ENCODE peak calls at places on chromosomes 2 and 18, in eight cellular contexts. One of them, this sample, is unnamed.

GRCh38 chr2:11767779-11768178 is 21.3 kb downstream of the LPIN1 start:
- DNase-seq in cardiac muscle cell: no peak
- DNase-seq in SK-N-SH: no peak
- DNase-seq in brain microvascular endothelial cell: no peak
- DNase-seq in astrocyte of the spinal cord: no peak
- DNase-seq in ovary: no peak
- DNase-seq in Peyer's patch: no peak
- DNase-seq in GM06990: no peak
- DNase-seq in this sample: no peak

GRCh38 chr2:46674451-46674850 is 195.1 kb downstream of the TMEM247 start:
- DNase-seq in astrocyte of the spinal cord: no peak
- DNase-seq in GM06990: no peak
- DNase-seq in SK-N-SH: no peak
- DNase-seq in cardiac muscle cell: no peak
- DNase-seq in brain microvascular endothelial cell: no peak
- DNase-seq in ovary: no peak
- DNase-seq in Peyer's patch: no peak
- DNase-seq in this sample: no peak

GRCh38 chr2:84741182-84741822 is 139.6 kb downstream of the TRABD2A start:
- DNase-seq in SK-N-SH: peak
- DNase-seq in Peyer's patch: no peak
- DNase-seq in GM06990: peak
- DNase-seq in brain microvascular endothelial cell: peak
- DNase-seq in astrocyte of the spinal cord: peak
- DNase-seq in cardiac muscle cell: peak
- DNase-seq in ovary: no peak
- DNase-seq in this sample: no peak

GRCh38 chr2:72916743-72917137 is 579 bp upstream of the EMX1 start:
- DNase-seq in Peyer's patch: no peak
- DNase-seq in cardiac muscle cell: no peak
- DNase-seq in astrocyte of the spinal cord: no peak
- DNase-seq in ovary: no peak
- DNase-seq in SK-N-SH: peak
- DNase-seq in brain microvascular endothelial cell: no peak
- DNase-seq in GM06990: no peak
- DNase-seq in this sample: no peak

GRCh38 chr2:126244937-126245336 is 411.0 kb upstream of the GYPC start:
- DNase-seq in brain microvascular endothelial cell: peak
- DNase-seq in astrocyte of the spinal cord: no peak
- DNase-seq in ovary: no peak
- DNase-seq in GM06990: no peak
- DNase-seq in SK-N-SH: peak
- DNase-seq in Peyer's patch: peak
- DNase-seq in cardiac muscle cell: peak
- DNase-seq in this sample: peak

GRCh38 chr2:129252781-129253460 is 726.5 kb upstream of the RAB6C start:
- DNase-seq in astrocyte of the spinal cord: no peak
- DNase-seq in ovary: no peak
- DNase-seq in brain microvascular endothelial cell: no peak
- DNase-seq in Peyer's patch: no peak
- DNase-seq in SK-N-SH: peak
- DNase-seq in cardiac muscle cell: no peak
- DNase-seq in GM06990: no peak
- DNase-seq in this sample: no peak

GRCh38 chr2:10900216-10901109 is 11.3 kb upstream of the KCNF1 start:
- DNase-seq in Peyer's patch: peak
- DNase-seq in SK-N-SH: peak
- DNase-seq in brain microvascular endothelial cell: no peak
- DNase-seq in GM06990: no peak
- DNase-seq in ovary: no peak
- DNase-seq in cardiac muscle cell: peak
- DNase-seq in astrocyte of the spinal cord: no peak
- DNase-seq in this sample: no peak

GRCh38 chr2:48347712-48348111 is 182.2 kb upstream of the STON1 start:
- DNase-seq in Peyer's patch: no peak
- DNase-seq in brain microvascular endothelial cell: no peak
- DNase-seq in GM06990: no peak
- DNase-seq in cardiac muscle cell: no peak
- DNase-seq in SK-N-SH: peak
- DNase-seq in astrocyte of the spinal cord: peak
- DNase-seq in ovary: no peak
- DNase-seq in this sample: no peak

GRCh38 chr18:44536041-44536440 is 144.6 kb upstream of the SETBP1 start:
- DNase-seq in ovary: no peak
- DNase-seq in SK-N-SH: no peak
- DNase-seq in GM06990: no peak
- DNase-seq in cardiac muscle cell: no peak
- DNase-seq in Peyer's patch: no peak
- DNase-seq in astrocyte of the spinal cord: peak
- DNase-seq in brain microvascular endothelial cell: peak
- DNase-seq in this sample: no peak

GRCh38 chr2:47194410-47194809 is 39.3 kb upstream of the STPG4 start:
- DNase-seq in brain microvascular endothelial cell: no peak
- DNase-seq in cardiac muscle cell: no peak
- DNase-seq in Peyer's patch: no peak
- DNase-seq in SK-N-SH: no peak
- DNase-seq in GM06990: no peak
- DNase-seq in ovary: no peak
- DNase-seq in astrocyte of the spinal cord: no peak
- DNase-seq in this sample: no peak

GRCh38 chr18:57428221-57429150 is 6.7 kb upstream of the ONECUT2 start:
- DNase-seq in ovary: no peak
- DNase-seq in brain microvascular endothelial cell: no peak
- DNase-seq in SK-N-SH: no peak
- DNase-seq in cardiac muscle cell: no peak
- DNase-seq in GM06990: no peak
- DNase-seq in astrocyte of the spinal cord: no peak
- DNase-seq in Peyer's patch: no peak
- DNase-seq in this sample: no peak

GRCh38 chr2:67437132-67437531 is 40.0 kb downstream of the ETAA1 start:
- DNase-seq in brain microvascular endothelial cell: no peak
- DNase-seq in ovary: no peak
- DNase-seq in Peyer's patch: no peak
- DNase-seq in GM06990: no peak
- DNase-seq in cardiac muscle cell: no peak
- DNase-seq in astrocyte of the spinal cord: no peak
- DNase-seq in SK-N-SH: no peak
- DNase-seq in this sample: no peak

GRCh38 chr18:26086959-26087358 is 3.5 kb downstream of the SS18 start:
- DNase-seq in ovary: no peak
- DNase-seq in GM06990: peak
- DNase-seq in cardiac muscle cell: no peak
- DNase-seq in brain microvascular endothelial cell: no peak
- DNase-seq in SK-N-SH: no peak
- DNase-seq in Peyer's patch: no peak
- DNase-seq in astrocyte of the spinal cord: no peak
- DNase-seq in this sample: no peak

GRCh38 chr2:154995332-154995731 is 296.8 kb downstream of the KCNJ3 start:
- DNase-seq in GM06990: no peak
- DNase-seq in ovary: no peak
- DNase-seq in astrocyte of the spinal cord: no peak
- DNase-seq in Peyer's patch: no peak
- DNase-seq in SK-N-SH: no peak
- DNase-seq in brain microvascular endothelial cell: no peak
- DNase-seq in cardiac muscle cell: no peak
- DNase-seq in this sample: no peak

GRCh38 chr2:27811768-27812167 is 40.2 kb downstream of the MRPL33 start:
- DNase-seq in SK-N-SH: no peak
- DNase-seq in Peyer's patch: no peak
- DNase-seq in brain microvascular endothelial cell: no peak
- DNase-seq in cardiac muscle cell: no peak
- DNase-seq in ovary: no peak
- DNase-seq in astrocyte of the spinal cord: no peak
- DNase-seq in GM06990: no peak
- DNase-seq in this sample: no peak

GRCh38 chr18:61898576-61899205 is 5.9 kb upstream of the RNF152 start:
- DNase-seq in ovary: no peak
- DNase-seq in brain microvascular endothelial cell: no peak
- DNase-seq in astrocyte of the spinal cord: no peak
- DNase-seq in cardiac muscle cell: no peak
- DNase-seq in SK-N-SH: no peak
- DNase-seq in Peyer's patch: peak
- DNase-seq in GM06990: no peak
- DNase-seq in this sample: no peak

GRCh38 chr18:5824370-5824984 is 70.8 kb downstream of the TMEM200C start:
- DNase-seq in brain microvascular endothelial cell: no peak
- DNase-seq in ovary: no peak
- DNase-seq in SK-N-SH: no peak
- DNase-seq in Peyer's patch: no peak
- DNase-seq in GM06990: no peak
- DNase-seq in astrocyte of the spinal cord: no peak
- DNase-seq in cardiac muscle cell: no peak
- DNase-seq in this sample: no peak

GRCh38 chr2:217802876-217803638 is 199.7 kb downstream of the TNS1 start:
- DNase-seq in cardiac muscle cell: no peak
- DNase-seq in ovary: no peak
- DNase-seq in astrocyte of the spinal cord: no peak
- DNase-seq in GM06990: no peak
- DNase-seq in SK-N-SH: no peak
- DNase-seq in Peyer's patch: peak
- DNase-seq in brain microvascular endothelial cell: no peak
- DNase-seq in this sample: no peak

DNA sequence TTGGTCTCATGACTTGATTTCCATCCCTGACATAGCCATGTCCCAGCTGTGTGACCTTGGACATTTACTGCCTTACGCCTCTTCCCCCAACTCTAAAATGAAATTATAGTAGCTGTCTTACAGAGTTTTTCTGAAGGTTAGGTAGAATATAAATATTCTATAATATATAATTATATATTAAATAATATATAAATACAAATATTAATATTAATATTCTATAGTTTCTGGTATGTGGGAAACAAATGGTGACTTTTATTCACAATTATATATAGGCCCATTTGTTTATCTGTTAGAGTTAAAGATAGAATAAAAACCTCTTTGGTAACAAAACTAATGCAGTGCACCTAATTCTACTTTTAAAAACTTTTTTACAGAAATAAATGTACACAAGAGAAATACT is 1.7 kb downstream of the RBBP8 start:
- DNase-seq in SK-N-SH: no peak
- DNase-seq in brain microvascular endothelial cell: no peak
- DNase-seq in cardiac muscle cell: no peak
- DNase-seq in GM06990: no peak
- DNase-seq in astrocyte of the spinal cord: no peak
- DNase-seq in ovary: no peak
- DNase-seq in Peyer's patch: no peak
- DNase-seq in this sample: no peak
- H3K4me3 ChIP-seq in SK-N-SH: peak
- H3K4me3 ChIP-seq in brain microvascular endothelial cell: peak
- H3K4me3 ChIP-seq in cardiac muscle cell: peak
- H3K4me3 ChIP-seq in GM06990: peak
- H3K4me3 ChIP-seq in astrocyte of the spinal cord: no peak
- H3K4me3 ChIP-seq in ovary: no peak
- H3K4me3 ChIP-seq in Peyer's patch: no peak
- H3K4me3 ChIP-seq in this sample: no peak

GRCh38 chr2:95346738-95347671 is 49.9 kb downstream of the KCNIP3 start:
- DNase-seq in astrocyte of the spinal cord: no peak
- DNase-seq in Peyer's patch: peak
- DNase-seq in SK-N-SH: peak
- DNase-seq in ovary: peak
- DNase-seq in brain microvascular endothelial cell: no peak
- DNase-seq in GM06990: no peak
- DNase-seq in cardiac muscle cell: peak
- DNase-seq in this sample: peak
- TF ChIP-seq CTCF in astrocyte of the spinal cord: no peak
- TF ChIP-seq CTCF in Peyer's patch: no peak
- TF ChIP-seq CTCF in SK-N-SH: no peak
- TF ChIP-seq CTCF in ovary: no peak
- TF ChIP-seq CTCF in brain microvascular endothelial cell: no peak
- TF ChIP-seq CTCF in GM06990: no peak
- TF ChIP-seq CTCF in cardiac muscle cell: no peak
- TF ChIP-seq CTCF in this sample: no peak

GRCh38 chr2:228056706-228057105 is 124.8 kb downstream of the SPHKAP start:
- DNase-seq in Peyer's patch: no peak
- DNase-seq in GM06990: no peak
- DNase-seq in astrocyte of the spinal cord: no peak
- DNase-seq in cardiac muscle cell: no peak
- DNase-seq in brain microvascular endothelial cell: no peak
- DNase-seq in SK-N-SH: no peak
- DNase-seq in ovary: no peak
- DNase-seq in this sample: no peak
- H3K4me3 ChIP-seq in Peyer's patch: no peak
- H3K4me3 ChIP-seq in GM06990: no peak
- H3K4me3 ChIP-seq in astrocyte of the spinal cord: no peak
- H3K4me3 ChIP-seq in cardiac muscle cell: no peak
- H3K4me3 ChIP-seq in brain microvascular endothelial cell: no peak
- H3K4me3 ChIP-seq in SK-N-SH: no peak
- H3K4me3 ChIP-seq in ovary: no peak
- H3K4me3 ChIP-seq in this sample: no peak

GRCh38 chr2:119008108-119008507 is 66.1 kb downstream of the MARCO start:
- DNase-seq in cardiac muscle cell: no peak
- DNase-seq in ovary: no peak
- DNase-seq in SK-N-SH: no peak
- DNase-seq in brain microvascular endothelial cell: no peak
- DNase-seq in GM06990: no peak
- DNase-seq in Peyer's patch: no peak
- DNase-seq in astrocyte of the spinal cord: no peak
- DNase-seq in this sample: no peak
- TF ChIP-seq CTCF in cardiac muscle cell: peak
- TF ChIP-seq CTCF in ovary: no peak
- TF ChIP-seq CTCF in SK-N-SH: no peak
- TF ChIP-seq CTCF in brain microvascular endothelial cell: no peak
- TF ChIP-seq CTCF in GM06990: no peak
- TF ChIP-seq CTCF in Peyer's patch: no peak
- TF ChIP-seq CTCF in astrocyte of the spinal cord: no peak
- TF ChIP-seq CTCF in this sample: no peak

DNA sequence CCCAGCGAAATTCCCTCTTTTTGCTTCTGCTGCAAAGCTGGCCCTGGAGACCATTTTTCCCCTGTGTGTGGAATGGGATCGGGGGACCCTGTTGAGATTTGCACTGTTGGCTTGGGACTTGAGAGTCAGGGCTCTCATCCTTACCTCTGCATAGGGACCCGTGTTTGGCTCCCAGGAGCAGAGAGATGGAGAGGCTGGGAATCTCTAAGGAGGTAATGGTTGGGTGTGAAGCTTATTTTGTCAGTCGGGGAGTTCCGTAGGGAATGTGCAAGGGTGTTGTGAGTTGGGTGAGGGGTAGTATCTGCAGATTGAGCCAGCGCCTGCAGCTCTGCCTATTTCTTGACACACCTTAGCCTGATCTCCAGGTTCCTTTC is 4.5 kb downstream of the GATA6 start:
- DNase-seq in cardiac muscle cell: peak
- DNase-seq in astrocyte of the spinal cord: no peak
- DNase-seq in Peyer's patch: no peak
- DNase-seq in brain microvascular endothelial cell: no peak
- DNase-seq in GM06990: no peak
- DNase-seq in ovary: no peak
- DNase-seq in SK-N-SH: no peak
- DNase-seq in this sample: no peak
- H3K4me3 ChIP-seq in cardiac muscle cell: peak
- H3K4me3 ChIP-seq in astrocyte of the spinal cord: peak
- H3K4me3 ChIP-seq in Peyer's patch: peak
- H3K4me3 ChIP-seq in brain microvascular endothelial cell: peak
- H3K4me3 ChIP-seq in GM06990: no peak
- H3K4me3 ChIP-seq in ovary: peak
- H3K4me3 ChIP-seq in SK-N-SH: no peak
- H3K4me3 ChIP-seq in this sample: peak